ENCODE peak calls at places on chromosomes 6 and 20, in six cellular contexts. I, K, E, N, W and Y are unnamed samples. For H4K20me1, the result is how much of the 10 kb centered on the place peaks cover.

GRCh38 chr6:17932362-17932852 is 55.0 kb downstream of the KIF13A start:
- DNase-seq in N (peak), I (peak), E (peak), K (no peak), W (peak), Y (peak)

GRCh38 chr20:3818155-3819151 is 1.9 kb upstream of the AP5S1 start:
- DNase-seq in W (peak), N (peak), K (peak), I (peak), E (peak), Y (peak)

GRCh38 chr6:148247386-148248063 is 95.1 kb upstream of the SASH1 start:
- DNase-seq in I (no peak), N (no peak), K (no peak), W (no peak), E (no peak), Y (no peak)

GRCh38 chr6:96065211-96065610 is 49.4 kb downstream of the FUT9 start:
- DNase-seq in K (no peak), I (no peak), W (no peak), E (no peak), N (no peak), Y (no peak)

GRCh38 chr6:24547243-24547642 is 52.5 kb downstream of the ALDH5A1 start:
- DNase-seq in N (peak), E (no peak), W (peak), I (no peak), K (no peak), Y (no peak)

GRCh38 chr6:64803470-64804166 is 903.4 kb downstream of the EYS start:
- DNase-seq in K (no peak), I (no peak), N (no peak), W (no peak), E (no peak), Y (no peak)

GRCh38 chr20:59640267-59640666 is 35.9 kb downstream of the PHACTR3 start:
- DNase-seq in W (no peak), K (no peak), N (no peak), E (no peak), I (no peak), Y (no peak)

GRCh38 chr6:97240222-97240621 is 42.8 kb downstream of the MMS22L start:
- DNase-seq in N (peak), I (peak), W (no peak), E (peak), K (no peak), Y (peak)

GRCh38 chr20:46117704-46118467 is at the start of gene CD40:
- DNase-seq in E (peak), I (no peak), W (peak), K (peak), N (peak), Y (no peak)

GRCh38 chr6:133159269-133159795 is 81.8 kb upstream of the EYA4 start:
- DNase-seq in N (no peak), I (no peak), E (peak), W (no peak), K (no peak), Y (no peak)

GRCh38 chr6:2688416-2689064 is 62.2 kb downstream of the MYLK4 start:
- DNase-seq in K (no peak), W (no peak), N (peak), E (peak), I (peak), Y (peak)

GRCh38 chr6:15485875-15486274 is 177.0 kb downstream of the DTNBP1 start:
- DNase-seq in W (no peak), I (peak), N (no peak), E (no peak), K (no peak), Y (peak)

GRCh38 chr6:15481414-15481813 is 181.4 kb downstream of the DTNBP1 start:
- DNase-seq in I (no peak), E (no peak), W (no peak), K (no peak), N (no peak), Y (no peak)

GRCh38 chr6:15483060-15483459 is 179.8 kb downstream of the DTNBP1 start:
- DNase-seq in K (no peak), W (no peak), E (peak), I (no peak), N (peak), Y (no peak)

GRCh38 chr6:15481892-15482291 is 180.9 kb downstream of the DTNBP1 start:
- DNase-seq in W (no peak), N (no peak), I (peak), E (no peak), K (no peak), Y (no peak)

DNA sequence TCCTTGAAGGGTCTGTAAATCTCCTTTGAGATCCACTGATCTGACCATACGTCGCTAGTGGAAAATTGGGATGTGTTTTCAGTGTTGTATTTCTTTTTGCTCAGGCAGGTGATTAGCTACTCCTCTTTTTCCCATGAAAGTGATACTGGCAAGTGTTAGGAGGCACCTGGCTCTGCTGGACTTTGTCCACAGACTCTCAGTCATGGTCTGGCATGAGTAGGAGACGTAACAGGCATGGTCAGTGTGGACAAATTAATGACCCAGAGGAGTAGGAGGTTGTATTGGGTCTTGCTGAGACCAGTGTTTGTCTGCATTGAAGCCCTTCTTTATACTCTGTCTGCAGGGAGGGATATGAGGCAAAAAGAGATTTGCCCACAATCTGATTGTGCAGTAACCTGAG is 178.7 kb downstream of the DTNBP1 start:
- DNase-seq in W (no peak), K (no peak), N (no peak), I (no peak), E (no peak), Y (no peak)
- H4K20me1 ChIP-seq in W (under half), K (under half), N (under half), I (under half), E (under half), Y (under half)

GRCh38 chr20:60870040-60870439 is 382.0 kb upstream of the CDH4 start:
- DNase-seq in E (no peak), N (no peak), K (no peak), W (no peak), I (no peak), Y (no peak)
- H4K20me1 ChIP-seq in E (under half), N (under half), K (under half), W (under half), I (under half), Y (under half)

GRCh38 chr20:48858075-48858790 is 30.4 kb upstream of the PREX1 start:
- DNase-seq in W (no peak), E (no peak), I (no peak), N (no peak), K (no peak), Y (no peak)
- H4K20me1 ChIP-seq in W (under half), E (under half), I (under half), N (under half), K (under half), Y (under half)

GRCh38 chr20:32368323-32368722 is 10.2 kb downstream of the ASXL1 start:
- DNase-seq in W (no peak), K (no peak), I (no peak), E (no peak), N (no peak), Y (no peak)

GRCh38 chr20:32365560-32365959 is 7.4 kb downstream of the ASXL1 start:
- DNase-seq in E (no peak), N (peak), K (no peak), W (no peak), I (no peak), Y (no peak)

GRCh38 chr20:32368930-32369329 is 10.8 kb downstream of the ASXL1 start:
- DNase-seq in I (no peak), W (no peak), K (no peak), E (peak), N (peak), Y (no peak)

GRCh38 chr20:32366380-32366779 is 8.2 kb downstream of the ASXL1 start:
- DNase-seq in E (no peak), N (no peak), W (no peak), I (no peak), K (no peak), Y (no peak)

DNA sequence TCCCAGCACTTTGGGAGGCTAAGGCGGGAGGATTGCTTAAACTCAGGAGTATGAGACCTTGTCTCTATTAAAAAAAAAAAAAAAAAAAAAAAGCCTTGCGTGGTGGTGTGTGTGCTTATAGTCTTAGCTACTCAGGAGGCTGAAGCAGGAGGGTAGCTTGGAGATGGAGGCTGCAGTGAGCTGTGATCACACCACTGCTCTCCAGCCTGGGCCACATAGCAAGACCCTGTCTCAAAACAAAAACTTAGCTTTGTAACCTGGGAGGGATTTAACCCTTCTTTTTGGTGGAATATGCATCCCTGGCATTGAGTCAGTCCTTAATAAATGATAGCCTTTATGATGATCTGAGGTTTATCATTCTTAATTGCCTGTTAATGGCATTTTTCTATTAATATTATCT is 12.8 kb downstream of the ASXL1 start:
- DNase-seq in I (no peak), N (no peak), K (no peak), W (no peak), E (no peak), Y (no peak)
- H4K20me1 ChIP-seq in I (under half), N (under half), K (under half), W (under half), E (half or more), Y (half or more)